ENCODE peak calls at places on chromosomes 1 and 21, in five cellular contexts. K is prostate gland; S is HepG2; G is CD4-positive, alpha-beta memory T cell; R is heart right ventricle. J is an unnamed sample. For H3K36me3 and H3K4me1, the result is how much of the 10 kb centered on the place peaks cover.

GRCh38 chr21:15592271-15592860 is 137.4 kb upstream of the USP25 start:
- DNase-seq in K (peak), G (peak), R (no peak), S (peak), J (no peak)

GRCh38 chr1:8109226-8109625 is 83.1 kb upstream of the ERRFI1 start:
- DNase-seq in R (no peak), S (no peak), G (no peak), K (no peak), J (no peak)

GRCh38 chr21:34736116-34736870 is 67.5 kb downstream of the CLIC6 start:
- DNase-seq in K (peak), S (no peak), R (no peak), G (no peak), J (no peak)

GRCh38 chr1:109214695-109215623 is 1.2 kb downstream of the SARS1 start:
- DNase-seq in K (peak), G (peak), R (peak), S (peak), J (peak)

GRCh38 chr1:85612704-85613361 is 32.3 kb downstream of the CCN1 start:
- DNase-seq in S (peak), R (peak), G (no peak), K (no peak), J (peak)

GRCh38 chr1:184843732-184844495 is 89.3 kb upstream of the EDEM3 start:
- DNase-seq in R (no peak), S (no peak), K (no peak), G (peak), J (no peak)

GRCh38 chr1:17020502-17020901 is 8.8 kb upstream of the ATP13A2 start:
- DNase-seq in R (no peak), G (no peak), S (no peak), K (peak), J (no peak)

GRCh38 chr1:923991-924618 is 382 bp downstream of the SAMD11 start:
- DNase-seq in R (no peak), G (no peak), S (no peak), K (no peak), J (no peak)

GRCh38 chr1:47941609-47942237 is 55.5 kb downstream of the TRABD2B start:
- DNase-seq in G (no peak), K (no peak), R (no peak), S (peak), J (no peak)

GRCh38 chr1:227728059-227728891 is 6.8 kb downstream of the JMJD4 start:
- DNase-seq in S (peak), R (peak), G (peak), K (peak), J (peak)

GRCh38 chr1:14822996-14823395 is 224.5 kb downstream of the KAZN start:
- DNase-seq in S (no peak), R (no peak), G (no peak), K (no peak), J (no peak)

GRCh38 chr1:30907641-30908445 is 715 bp downstream of the SDC3 start:
- DNase-seq in S (no peak), G (no peak), K (no peak), R (no peak), J (no peak)
- H3K27ac ChIP-seq in S (no peak), G (no peak), K (peak), R (peak), J (no peak)

GRCh38 chr1:12258272-12258671 is 28.4 kb downstream of the VPS13D start:
- DNase-seq in G (no peak), S (peak), R (no peak), K (no peak), J (no peak)
- H3K36me3 ChIP-seq in G (half or more), S (under half), R (half or more), K (under half), J (half or more)

GRCh38 chr1:91803847-91804545 is 82.0 kb downstream of the TGFBR3 start:
- DNase-seq in R (no peak), K (no peak), S (no peak), G (peak), J (no peak)
- H3K4me1 ChIP-seq in R (under half), K (under half), S (under half), G (under half), J (under half)

DNA sequence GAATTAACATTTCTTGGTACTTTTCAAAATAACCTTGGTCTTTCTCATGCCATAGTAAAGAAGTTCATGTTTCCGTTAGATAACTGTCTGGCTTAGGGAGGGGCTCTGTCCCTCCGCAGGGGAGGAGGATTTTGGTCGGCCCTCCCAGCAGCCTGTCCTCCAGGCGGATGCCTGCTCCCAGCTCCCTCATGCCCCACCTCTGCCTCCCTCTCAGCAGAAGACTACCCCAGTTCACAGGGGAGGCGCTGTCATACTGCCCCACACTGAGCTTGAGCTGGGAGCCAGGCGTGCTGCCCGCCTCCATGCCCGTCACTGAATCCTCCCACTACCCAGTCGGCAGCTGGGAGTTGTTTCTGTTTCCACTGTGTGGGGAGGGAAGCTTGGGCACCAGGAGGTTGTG is 127.3 kb downstream of the CAMTA1 start:
- DNase-seq in S (no peak), R (no peak), K (no peak), G (no peak), J (no peak)
- H3K27ac ChIP-seq in S (no peak), R (no peak), K (no peak), G (no peak), J (no peak)